ENCODE peak calls at places on chromosome 4, in nine cellular contexts. K is HCT116, T is IMR-90, V is esophagus squamous epithelium, U is upper lobe of left lung, N is ovary, H is tibial nerve, D is right lobe of liver, B is H1. F is an unnamed sample.

GRCh38 chr4:173199553-173199952 is 30.9 kb downstream of the GALNT7 start:
- DNase-seq in D (no peak), B (no peak), K (no peak), H (no peak), U (no peak), N (no peak), T (no peak), V (no peak), F (no peak)

GRCh38 chr4:48375651-48376291 is 34.4 kb downstream of the SLAIN2 start:
- DNase-seq in V (no peak), B (no peak), N (no peak), T (peak), H (no peak), D (no peak), K (peak), U (no peak), F (no peak)

GRCh38 chr4:1288786-1289185 is 905 bp upstream of the MAEA start:
- DNase-seq in T (no peak), K (no peak), B (no peak), D (no peak), N (no peak), H (no peak), U (no peak), V (no peak), F (no peak)

GRCh38 chr4:1593881-1594345 is 90.2 kb downstream of the FAM53A start:
- DNase-seq in T (no peak), U (peak), N (peak), B (no peak), H (no peak), K (no peak), D (peak), V (no peak), F (no peak)

GRCh38 chr4:154807042-154807630 is 26.1 kb downstream of the RBM46 start:
- DNase-seq in U (no peak), B (no peak), H (no peak), T (peak), V (no peak), D (no peak), K (peak), N (no peak), F (no peak)

GRCh38 chr4:122458625-122459024 is 2.1 kb upstream of the IL2 start:
- DNase-seq in V (no peak), D (no peak), T (peak), K (no peak), N (no peak), H (no peak), B (no peak), U (no peak), F (no peak)

GRCh38 chr4:121796283-121796682 is 4.8 kb upstream of the EXOSC9 start:
- DNase-seq in V (no peak), H (no peak), N (no peak), B (no peak), K (no peak), T (no peak), U (no peak), D (no peak), F (no peak)

GRCh38 chr4:38109896-38110295 is 149.7 kb downstream of the PTTG2 start:
- DNase-seq in H (no peak), N (no peak), B (no peak), D (peak), U (no peak), K (no peak), T (no peak), V (no peak), F (no peak)

GRCh38 chr4:101205878-101206277 is 141.4 kb downstream of the PPP3CA start:
- DNase-seq in K (no peak), B (no peak), N (no peak), U (no peak), D (no peak), H (no peak), T (peak), V (no peak), F (no peak)

GRCh38 chr4:109875106-109875505 is 27.2 kb downstream of the LRIT3 start:
- DNase-seq in T (no peak), U (no peak), B (no peak), D (no peak), V (no peak), N (no peak), K (no peak), H (no peak), F (no peak)

GRCh38 chr4:212438-213174 is 88.3 kb downstream of the ZNF718 start:
- DNase-seq in K (no peak), H (no peak), U (peak), D (no peak), T (peak), N (peak), V (no peak), B (peak), F (peak)

GRCh38 chr4:85475631-85476233 is 782 bp downstream of the ARHGAP24 start:
- DNase-seq in T (no peak), H (no peak), K (no peak), V (no peak), B (peak), U (peak), D (no peak), N (peak), F (no peak)

GRCh38 chr4:172998527-172999469 is 169.8 kb upstream of the GALNT7 start:
- DNase-seq in B (no peak), K (no peak), H (no peak), U (no peak), V (no peak), N (no peak), T (peak), D (no peak), F (no peak)

GRCh38 chr4:6172093-6172926 is 28.0 kb downstream of the JAKMIP1 start:
- DNase-seq in U (no peak), K (no peak), N (no peak), D (no peak), T (no peak), H (no peak), V (no peak), B (no peak), F (no peak)

GRCh38 chr4:175263537-175263936 is 345.4 kb downstream of the ADAM29 start:
- DNase-seq in B (no peak), D (no peak), N (no peak), T (no peak), V (no peak), K (no peak), U (no peak), H (no peak), F (no peak)

GRCh38 chr4:146900295-146900694 is 45.4 kb downstream of the TTC29 start:
- DNase-seq in K (no peak), U (no peak), T (no peak), V (no peak), D (no peak), H (no peak), N (no peak), B (no peak), F (no peak)

GRCh38 chr4:114383721-114384120 is 214.9 kb upstream of the UGT8 start:
- DNase-seq in T (peak), U (no peak), H (no peak), K (peak), N (no peak), B (no peak), D (no peak), V (no peak), F (no peak)

GRCh38 chr4:124708517-124709300 is 3.8 kb downstream of the ANKRD50 start:
- DNase-seq in D (no peak), N (no peak), B (no peak), K (no peak), V (no peak), U (no peak), T (peak), H (no peak), F (no peak)

GRCh38 chr4:86032476-86033022 is 327.3 kb downstream of the MAPK10 start:
- DNase-seq in V (no peak), T (peak), N (no peak), D (no peak), B (no peak), H (no peak), K (no peak), U (no peak), F (no peak)

GRCh38 chr4:159174645-159175147 is 71.8 kb downstream of the RAPGEF2 start:
- DNase-seq in T (peak), K (no peak), V (no peak), H (no peak), U (no peak), N (no peak), B (no peak), D (no peak), F (no peak)

GRCh38 chr4:80197601-80198444 is 520 bp downstream of the PRDM8 start:
- DNase-seq in B (peak), N (peak), H (no peak), D (peak), K (no peak), U (peak), T (no peak), V (no peak), F (no peak)

GRCh38 chr4:116489739-116490138 is 595.6 kb downstream of the TRAM1L1 start:
- DNase-seq in H (no peak), V (no peak), D (no peak), U (no peak), N (no peak), B (no peak), T (no peak), K (no peak), F (no peak)

GRCh38 chr4:140250989-140251552 is 97.1 kb upstream of the MAML3 start:
- DNase-seq in B (no peak), K (no peak), V (no peak), T (no peak), D (no peak), U (no peak), N (no peak), H (no peak), F (no peak)

GRCh38 chr4:116397291-116397690 is 688.1 kb downstream of the TRAM1L1 start:
- DNase-seq in V (no peak), K (no peak), B (no peak), U (no peak), N (no peak), H (no peak), D (no peak), T (no peak), F (no peak)

GRCh38 chr4:15100994-15101695 is 98.9 kb downstream of the CPEB2 start:
- DNase-seq in U (no peak), B (no peak), D (no peak), T (peak), N (no peak), H (no peak), V (no peak), K (no peak), F (no peak)

GRCh38 chr4:81166431-81166830 is 48.6 kb downstream of the PRKG2 start:
- DNase-seq in H (no peak), U (no peak), D (no peak), V (no peak), N (no peak), T (no peak), B (no peak), K (no peak), F (no peak)

GRCh38 chr4:104393649-104394048 is 101.0 kb downstream of the CXXC4 start:
- DNase-seq in V (no peak), D (no peak), K (no peak), H (no peak), B (no peak), U (no peak), T (no peak), N (no peak), F (no peak)

GRCh38 chr4:38621004-38621684 is 42.9 kb upstream of the KLF3 start:
- DNase-seq in K (peak), H (no peak), D (no peak), V (no peak), U (no peak), T (peak), B (peak), N (no peak), F (no peak)

GRCh38 chr4:181967401-181967800 is 275.8 kb upstream of the TENM3 start:
- DNase-seq in D (no peak), K (no peak), B (no peak), U (no peak), V (no peak), N (no peak), T (no peak), H (no peak), F (no peak)

GRCh38 chr4:109691411-109691920 is 11.8 kb downstream of the CASP6 start:
- DNase-seq in N (no peak), H (no peak), B (no peak), T (peak), K (no peak), D (no peak), U (no peak), V (no peak), F (no peak)

GRCh38 chr4:88189881-88190585 is 31.6 kb upstream of the ABCG2 start:
- DNase-seq in U (no peak), K (no peak), N (no peak), H (no peak), T (no peak), B (no peak), V (no peak), D (no peak), F (no peak)

DNA sequence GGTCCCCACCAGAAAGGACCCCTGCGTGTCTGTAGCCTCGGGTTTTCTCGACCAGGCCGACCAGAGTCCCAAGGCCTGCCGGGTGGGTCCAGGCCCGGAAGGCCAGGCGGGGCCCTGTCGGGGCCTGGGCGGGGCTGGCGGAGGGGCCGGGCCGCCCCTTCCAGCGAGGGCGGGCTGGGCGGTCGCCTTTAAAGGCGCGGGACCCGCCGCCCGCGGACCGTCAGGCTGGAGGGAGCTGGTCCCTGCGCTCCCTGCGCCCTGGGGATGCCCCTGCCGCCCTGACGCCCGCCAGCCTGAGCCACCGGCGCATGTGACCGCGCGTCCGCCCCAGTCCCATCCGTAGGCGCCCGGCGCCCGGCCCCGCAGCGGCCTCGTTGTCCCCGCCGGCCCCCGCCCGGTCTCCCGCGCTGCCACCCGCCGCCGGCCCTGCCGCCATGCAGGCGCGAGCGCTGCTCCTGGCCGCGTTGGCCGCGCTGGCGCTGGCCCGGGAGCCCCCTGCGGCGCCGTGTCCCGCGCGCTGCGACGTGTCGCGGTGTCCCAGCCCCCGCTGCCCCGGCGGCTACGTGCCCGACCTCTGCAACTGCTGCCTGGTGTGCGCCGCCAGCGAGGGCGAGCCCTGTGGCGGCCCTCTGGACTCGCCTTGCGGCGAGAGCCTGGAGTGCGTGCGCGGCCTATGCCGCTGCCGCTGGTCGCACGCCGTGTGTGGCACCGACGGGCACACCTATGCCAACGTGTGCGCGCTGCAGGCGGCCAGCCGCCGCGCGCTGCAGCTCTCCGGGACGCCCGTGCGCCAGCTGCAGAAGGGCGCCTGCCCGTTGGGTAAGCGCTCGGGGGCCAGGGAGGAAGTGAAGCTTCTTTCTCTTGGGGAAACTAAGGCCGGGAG is at the start of gene HTRA3:
- DNase-seq in T (peak), N (peak), V (no peak), D (no peak), H (peak), K (no peak), U (peak), B (peak), F (no peak)
- TF ChIP-seq CTCF in T (no peak), N (no peak), V (no peak), D (no peak), H (no peak), K (no peak), U (no peak), B (no peak), F (no peak)

DNA sequence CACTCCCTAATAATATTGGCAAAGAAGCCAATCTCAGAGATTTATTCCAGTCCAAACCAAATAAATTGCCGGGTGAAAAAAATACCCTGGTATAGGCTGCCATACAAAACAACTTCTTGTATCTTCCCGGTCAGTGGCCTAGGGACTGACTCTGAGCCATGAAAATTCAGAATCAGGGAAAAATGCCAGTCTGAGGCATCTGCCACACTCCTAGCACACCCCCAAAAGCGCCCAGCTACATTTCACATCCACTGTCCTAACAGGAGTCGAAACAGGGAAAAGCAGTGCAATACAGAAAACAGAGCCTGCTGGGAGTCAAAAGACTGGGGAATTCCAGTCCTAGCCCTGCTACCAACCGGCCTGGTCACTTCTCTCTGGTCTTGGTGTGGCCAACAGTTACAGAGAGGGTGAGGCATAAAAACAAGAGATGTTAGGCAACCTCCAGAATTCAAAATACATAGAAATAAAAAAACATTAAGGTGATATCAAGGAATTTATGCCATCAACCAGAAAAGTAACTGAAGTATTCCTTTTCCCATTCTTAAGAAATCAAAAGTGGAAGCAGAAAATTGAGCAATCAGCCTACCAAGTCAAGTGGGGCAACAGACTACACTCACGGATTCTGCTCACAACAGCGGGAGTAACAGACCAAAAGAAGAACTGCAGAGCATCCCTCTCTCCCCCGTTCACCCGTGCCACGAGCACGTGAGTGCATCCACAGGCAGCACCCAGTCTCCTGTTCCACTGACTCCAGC is 29.5 kb downstream of the AFAP1 start:
- DNase-seq in U (no peak), H (no peak), B (no peak), D (no peak), T (peak), V (no peak), N (no peak), K (no peak), F (no peak)
- TF ChIP-seq POLR2A in U (no peak), H (no peak), B (no peak), D (no peak), T (no peak), V (no peak), N (no peak), K (no peak), F (no peak)

DNA sequence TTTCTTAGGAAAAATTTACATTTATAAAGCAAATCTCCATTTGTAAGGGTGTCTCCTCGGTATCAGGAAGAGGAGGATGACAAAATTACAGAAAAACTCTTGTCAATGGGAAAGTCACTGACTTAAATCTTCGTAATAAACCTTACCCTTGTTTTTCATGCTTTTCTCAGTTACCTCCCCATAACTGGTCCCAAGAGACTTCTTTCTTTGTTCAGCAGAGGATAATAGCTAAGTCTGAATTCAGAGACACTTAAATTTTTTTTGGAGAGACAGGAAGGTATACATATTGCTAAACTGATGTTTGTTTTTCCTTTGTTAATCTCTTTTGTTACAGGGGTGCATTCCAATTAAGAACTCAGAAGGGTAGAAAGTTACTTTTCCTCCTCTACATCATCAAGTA is 125.5 kb upstream of the JADE1 start:
- DNase-seq in B (no peak), V (no peak), H (no peak), D (no peak), U (no peak), K (no peak), N (no peak), T (no peak), F (no peak)
- TF ChIP-seq CTCF in B (no peak), V (no peak), H (no peak), D (no peak), U (no peak), K (no peak), N (no peak), T (no peak), F (no peak)

DNA sequence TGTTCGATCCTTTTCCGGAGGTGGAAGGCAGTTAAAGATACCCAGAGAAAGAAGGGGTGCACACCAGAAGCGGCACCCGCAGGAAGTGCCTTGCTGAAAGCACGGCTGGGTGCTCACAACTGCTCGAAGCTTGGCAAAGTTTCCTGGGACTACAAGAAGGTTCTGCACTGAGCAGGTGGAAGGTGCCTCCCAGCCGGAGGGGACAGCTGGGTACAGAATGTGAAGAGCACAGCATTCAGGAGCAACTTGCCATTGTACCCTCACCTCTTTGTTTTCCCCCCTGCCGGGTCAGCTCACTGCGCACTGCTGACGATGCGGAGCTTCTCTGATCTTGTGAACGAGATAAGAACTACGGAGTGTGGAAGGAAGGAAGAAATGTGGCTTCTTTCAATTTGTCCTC is 289.2 kb downstream of the FBXW7 start:
- DNase-seq in T (no peak), H (no peak), B (no peak), D (no peak), U (no peak), K (no peak), V (no peak), N (no peak), F (no peak)
- TF ChIP-seq POLR2A in T (no peak), H (no peak), B (no peak), D (no peak), U (no peak), K (no peak), V (no peak), N (no peak), F (no peak)

DNA sequence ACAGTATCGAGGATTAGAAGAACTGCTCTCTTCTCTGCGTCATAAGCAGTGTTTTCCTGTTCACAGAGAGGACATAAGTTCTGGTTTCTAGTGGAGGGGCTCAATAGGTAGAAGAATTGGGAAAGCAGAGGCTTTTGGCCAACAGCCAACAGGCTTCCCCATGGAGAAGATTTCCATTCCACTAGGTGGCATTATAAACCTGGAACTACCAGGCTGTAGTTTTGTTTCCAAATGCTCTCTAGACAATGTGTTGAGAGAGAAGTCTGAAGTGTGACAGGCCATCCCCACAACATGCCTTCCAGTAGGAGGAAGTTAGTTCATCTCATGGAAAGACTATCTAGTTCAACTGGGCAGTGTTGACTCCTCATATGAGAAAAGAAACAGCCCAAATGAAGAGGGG is 63.8 kb upstream of the ANXA10 start:
- DNase-seq in V (no peak), U (no peak), H (no peak), K (peak), N (no peak), B (no peak), T (peak), D (no peak), F (no peak)
- TF ChIP-seq CTCF in V (no peak), U (no peak), H (no peak), K (no peak), N (no peak), B (no peak), T (peak), D (peak), F (no peak)

GRCh38 chr4:118834960-118835895 is 698 bp downstream of the SEC24D start:
- DNase-seq in K (peak), N (peak), V (peak), B (no peak), H (peak), U (no peak), T (peak), D (peak), F (peak)
- TF ChIP-seq POLR2A in K (no peak), N (no peak), V (no peak), B (peak), H (peak), U (peak), T (peak), D (peak), F (peak)

F was measured in breast epithelium.